ENCODE peak calls at places on chromosomes 4 and X, in ten cellular contexts. One of them, this sample, is unnamed.

GRCh38 chr4:141657550-141657949 is 21.2 kb downstream of the IL15 start:
- DNase-seq in upper lobe of left lung: no peak
- DNase-seq in GM12878: no peak
- DNase-seq in tibial nerve: no peak
- DNase-seq in HepG2: no peak
- DNase-seq in K562: no peak
- DNase-seq in SK-N-SH: no peak
- DNase-seq in stomach: no peak
- DNase-seq in sigmoid colon: no peak
- DNase-seq in transverse colon: no peak
- DNase-seq in this sample: no peak

GRCh38 chr4:113435893-113436292 is 325.6 kb downstream of the CAMK2D start:
- DNase-seq in HepG2: no peak
- DNase-seq in sigmoid colon: peak; percentile 85
- DNase-seq in K562: no peak
- DNase-seq in transverse colon: no peak
- DNase-seq in upper lobe of left lung: no peak
- DNase-seq in tibial nerve: peak; percentile 70
- DNase-seq in stomach: no peak
- DNase-seq in SK-N-SH: no peak
- DNase-seq in GM12878: no peak
- DNase-seq in this sample: no peak

GRCh38 chr4:40196724-40197281 is at the start of gene RHOH:
- DNase-seq in transverse colon: peak; percentile 76
- DNase-seq in K562: no peak
- DNase-seq in SK-N-SH: no peak
- DNase-seq in sigmoid colon: no peak
- DNase-seq in HepG2: no peak
- DNase-seq in tibial nerve: no peak
- DNase-seq in stomach: peak; percentile 42
- DNase-seq in GM12878: no peak
- DNase-seq in upper lobe of left lung: no peak
- DNase-seq in this sample: no peak

GRCh38 chr4:54400802-54401201 is 171.7 kb downstream of the PDGFRA start:
- DNase-seq in HepG2: no peak
- DNase-seq in K562: no peak
- DNase-seq in transverse colon: no peak
- DNase-seq in SK-N-SH: no peak
- DNase-seq in tibial nerve: no peak
- DNase-seq in sigmoid colon: no peak
- DNase-seq in GM12878: no peak
- DNase-seq in upper lobe of left lung: peak; percentile 30
- DNase-seq in stomach: no peak
- DNase-seq in this sample: no peak

GRCh38 chr4:1050486-1051213 is 39.2 kb downstream of the FGFRL1 start:
- DNase-seq in transverse colon: peak; percentile 9
- DNase-seq in K562: peak; percentile 20
- DNase-seq in HepG2: no peak
- DNase-seq in SK-N-SH: peak; percentile 44
- DNase-seq in stomach: peak; percentile 25
- DNase-seq in sigmoid colon: peak; percentile 61
- DNase-seq in tibial nerve: no peak
- DNase-seq in upper lobe of left lung: no peak
- DNase-seq in GM12878: no peak
- DNase-seq in this sample: peak; percentile 58

GRCh38 chrX:68443155-68443868 is 10.0 kb upstream of the OPHN1 start:
- DNase-seq in GM12878: peak; percentile 9
- DNase-seq in upper lobe of left lung: peak; percentile 26
- DNase-seq in sigmoid colon: no peak
- DNase-seq in transverse colon: no peak
- DNase-seq in HepG2: peak; percentile 6
- DNase-seq in stomach: no peak
- DNase-seq in SK-N-SH: no peak
- DNase-seq in tibial nerve: no peak
- DNase-seq in K562: no peak
- DNase-seq in this sample: no peak

GRCh38 chr4:20299515-20299914 is 47.8 kb downstream of the SLIT2 start:
- DNase-seq in sigmoid colon: no peak
- DNase-seq in GM12878: no peak
- DNase-seq in SK-N-SH: peak; percentile 32
- DNase-seq in HepG2: peak; percentile 7
- DNase-seq in K562: no peak
- DNase-seq in upper lobe of left lung: no peak
- DNase-seq in stomach: no peak
- DNase-seq in transverse colon: no peak
- DNase-seq in tibial nerve: no peak
- DNase-seq in this sample: no peak

GRCh38 chrX:21374163-21374993 is at the start of gene CNKSR2:
- DNase-seq in GM12878: no peak
- DNase-seq in stomach: peak; percentile 65
- DNase-seq in tibial nerve: peak; percentile 5
- DNase-seq in HepG2: no peak
- DNase-seq in SK-N-SH: peak; percentile 87
- DNase-seq in transverse colon: peak; percentile 47
- DNase-seq in sigmoid colon: peak; percentile 75
- DNase-seq in upper lobe of left lung: no peak
- DNase-seq in K562: no peak
- DNase-seq in this sample: no peak

GRCh38 chrX:13937370-13938052 is 92.2 kb downstream of the GEMIN8 start:
- DNase-seq in SK-N-SH: peak; percentile 44
- DNase-seq in K562: no peak
- DNase-seq in HepG2: no peak
- DNase-seq in sigmoid colon: no peak
- DNase-seq in stomach: no peak
- DNase-seq in transverse colon: no peak
- DNase-seq in GM12878: no peak
- DNase-seq in tibial nerve: no peak
- DNase-seq in upper lobe of left lung: no peak
- DNase-seq in this sample: no peak

GRCh38 chr4:121927948-121928347 is 23.9 kb downstream of the TRPC3 start:
- DNase-seq in sigmoid colon: no peak
- DNase-seq in SK-N-SH: no peak
- DNase-seq in upper lobe of left lung: no peak
- DNase-seq in HepG2: no peak
- DNase-seq in transverse colon: no peak
- DNase-seq in GM12878: no peak
- DNase-seq in tibial nerve: no peak
- DNase-seq in K562: no peak
- DNase-seq in stomach: no peak
- DNase-seq in this sample: no peak
- TF ChIP-seq EP300 in sigmoid colon: no peak
- TF ChIP-seq EP300 in SK-N-SH: no peak
- TF ChIP-seq EP300 in upper lobe of left lung: no peak
- TF ChIP-seq EP300 in HepG2: no peak
- TF ChIP-seq EP300 in transverse colon: no peak
- TF ChIP-seq EP300 in GM12878: no peak
- TF ChIP-seq EP300 in tibial nerve: no peak
- TF ChIP-seq EP300 in K562: no peak
- TF ChIP-seq EP300 in stomach: no peak
- TF ChIP-seq EP300 in this sample: no peak

GRCh38 chr4:155478336-155478825 is 101.6 kb upstream of the MAP9 start:
- DNase-seq in upper lobe of left lung: no peak
- DNase-seq in tibial nerve: no peak
- DNase-seq in stomach: no peak
- DNase-seq in GM12878: no peak
- DNase-seq in HepG2: no peak
- DNase-seq in transverse colon: no peak
- DNase-seq in SK-N-SH: no peak
- DNase-seq in K562: no peak
- DNase-seq in sigmoid colon: no peak
- DNase-seq in this sample: no peak
- H3K27me3 ChIP-seq in upper lobe of left lung: no peaks in the 10 kb centered on the region
- H3K27me3 ChIP-seq in tibial nerve: no peaks in the 10 kb centered on the region
- H3K27me3 ChIP-seq in stomach: no peaks in the 10 kb centered on the region
- H3K27me3 ChIP-seq in GM12878: no peaks in the 10 kb centered on the region
- H3K27me3 ChIP-seq in HepG2: no peaks in the 10 kb centered on the region
- H3K27me3 ChIP-seq in transverse colon: no peaks in the 10 kb centered on the region
- H3K27me3 ChIP-seq in SK-N-SH: no peaks in the 10 kb centered on the region
- H3K27me3 ChIP-seq in K562: no peaks in the 10 kb centered on the region
- H3K27me3 ChIP-seq in sigmoid colon: no peaks in the 10 kb centered on the region
- H3K27me3 ChIP-seq in this sample: no peaks in the 10 kb centered on the region

DNA sequence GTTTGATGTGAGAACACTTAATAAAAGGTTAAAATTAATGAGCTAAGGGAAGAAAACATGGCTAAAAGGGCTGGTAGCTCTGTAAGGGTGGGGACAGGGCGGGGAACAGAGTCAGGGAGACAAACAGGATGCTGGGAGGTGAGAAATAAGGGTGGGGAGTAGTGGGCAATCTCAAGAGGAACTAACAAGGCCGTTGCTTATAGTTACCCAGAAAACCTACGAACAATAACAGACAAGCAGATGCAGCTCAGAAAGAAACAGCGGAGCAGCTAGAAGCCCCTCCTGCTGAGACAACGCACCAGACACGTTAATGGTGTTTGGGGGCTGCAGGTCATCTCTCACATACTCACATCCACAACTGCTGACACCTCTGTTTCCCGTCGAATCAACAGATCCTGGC is 9.7 kb upstream of the KLF3 start:
- DNase-seq in upper lobe of left lung: no peak
- DNase-seq in GM12878: no peak
- DNase-seq in SK-N-SH: no peak
- DNase-seq in transverse colon: no peak
- DNase-seq in tibial nerve: no peak
- DNase-seq in HepG2: no peak
- DNase-seq in sigmoid colon: no peak
- DNase-seq in stomach: no peak
- DNase-seq in K562: no peak
- DNase-seq in this sample: no peak
- TF ChIP-seq EP300 in upper lobe of left lung: no peak
- TF ChIP-seq EP300 in GM12878: no peak
- TF ChIP-seq EP300 in SK-N-SH: no peak
- TF ChIP-seq EP300 in transverse colon: no peak
- TF ChIP-seq EP300 in tibial nerve: no peak
- TF ChIP-seq EP300 in HepG2: no peak
- TF ChIP-seq EP300 in sigmoid colon: no peak
- TF ChIP-seq EP300 in stomach: no peak
- TF ChIP-seq EP300 in K562: no peak
- TF ChIP-seq EP300 in this sample: no peak

DNA sequence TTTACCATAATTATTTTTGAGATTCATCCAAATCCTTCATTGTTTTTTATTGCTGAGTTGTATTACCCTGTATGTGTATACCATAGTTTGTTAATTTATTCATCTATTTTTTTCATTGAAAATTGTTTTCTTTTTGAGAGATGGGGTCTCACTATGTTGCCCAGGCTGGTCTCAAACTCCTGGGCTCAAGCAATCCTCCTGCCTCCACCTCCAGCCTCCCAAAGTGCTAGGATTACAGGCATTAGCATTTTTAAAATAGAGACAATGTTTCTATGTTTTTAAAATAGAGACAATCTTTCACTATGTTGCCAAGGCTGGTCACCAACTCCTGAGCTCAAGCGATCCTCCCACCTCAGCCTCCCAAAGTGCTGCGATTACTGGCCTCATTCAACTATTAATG is 1.6 kb upstream of the MAGIX start:
- DNase-seq in SK-N-SH: no peak
- DNase-seq in sigmoid colon: no peak
- DNase-seq in transverse colon: no peak
- DNase-seq in stomach: no peak
- DNase-seq in upper lobe of left lung: no peak
- DNase-seq in tibial nerve: no peak
- DNase-seq in HepG2: no peak
- DNase-seq in K562: no peak
- DNase-seq in GM12878: no peak
- DNase-seq in this sample: no peak
- H3K27me3 ChIP-seq in SK-N-SH: peaks cover 8% of the 10 kb centered on the region
- H3K27me3 ChIP-seq in sigmoid colon: no peaks in the 10 kb centered on the region
- H3K27me3 ChIP-seq in transverse colon: no peaks in the 10 kb centered on the region
- H3K27me3 ChIP-seq in stomach: no peaks in the 10 kb centered on the region
- H3K27me3 ChIP-seq in upper lobe of left lung: no peaks in the 10 kb centered on the region
- H3K27me3 ChIP-seq in tibial nerve: no peaks in the 10 kb centered on the region
- H3K27me3 ChIP-seq in HepG2: no peaks in the 10 kb centered on the region
- H3K27me3 ChIP-seq in K562: no peaks in the 10 kb centered on the region
- H3K27me3 ChIP-seq in GM12878: no peaks in the 10 kb centered on the region
- H3K27me3 ChIP-seq in this sample: no peaks in the 10 kb centered on the region

DNA sequence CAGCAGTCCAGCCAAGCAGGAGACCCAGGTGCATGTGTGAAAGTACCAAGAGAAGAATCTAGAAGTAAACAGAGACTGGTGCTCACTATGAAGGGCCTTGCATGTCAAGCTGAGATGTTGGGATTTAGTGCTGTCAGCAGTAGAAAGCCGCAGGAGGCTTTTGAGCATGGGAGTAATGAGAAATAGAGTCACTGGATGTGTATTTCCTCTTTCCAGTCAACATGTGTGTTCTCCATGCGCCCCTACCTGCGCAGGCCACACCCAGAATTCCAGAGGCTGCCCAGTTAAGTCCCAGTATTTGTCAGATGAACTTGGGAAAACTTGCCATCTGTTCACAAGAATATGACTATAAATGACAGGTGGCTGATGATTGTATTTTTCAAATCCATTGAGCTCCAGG is 4.5 kb upstream of the MAMLD1 start:
- DNase-seq in stomach: no peak
- DNase-seq in tibial nerve: no peak
- DNase-seq in upper lobe of left lung: no peak
- DNase-seq in transverse colon: no peak
- DNase-seq in GM12878: no peak
- DNase-seq in HepG2: no peak
- DNase-seq in sigmoid colon: no peak
- DNase-seq in SK-N-SH: no peak
- DNase-seq in K562: no peak
- DNase-seq in this sample: no peak
- TF ChIP-seq EP300 in stomach: no peak
- TF ChIP-seq EP300 in tibial nerve: no peak
- TF ChIP-seq EP300 in upper lobe of left lung: no peak
- TF ChIP-seq EP300 in transverse colon: no peak
- TF ChIP-seq EP300 in GM12878: no peak
- TF ChIP-seq EP300 in HepG2: no peak
- TF ChIP-seq EP300 in sigmoid colon: no peak
- TF ChIP-seq EP300 in SK-N-SH: no peak
- TF ChIP-seq EP300 in K562: no peak
- TF ChIP-seq EP300 in this sample: no peak

DNA sequence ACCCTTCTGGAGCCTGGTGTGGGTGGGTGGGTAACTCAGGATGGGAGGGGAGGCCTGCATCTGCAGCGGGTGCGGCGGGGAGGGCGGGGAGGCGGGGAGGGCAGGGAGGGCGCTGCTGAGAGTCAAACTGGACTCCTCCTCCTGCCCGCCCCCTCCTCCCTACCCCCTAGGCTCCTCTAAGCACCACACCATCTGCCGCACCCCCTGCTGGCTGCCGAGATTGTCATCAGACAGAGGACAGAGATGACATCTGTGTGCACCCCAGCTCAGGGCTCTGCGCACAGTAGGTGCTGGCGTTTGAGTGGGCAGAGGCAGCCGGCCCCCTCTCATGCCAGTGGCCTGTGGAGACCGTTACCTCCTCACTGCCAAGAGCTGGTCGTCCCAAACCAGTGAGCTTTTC is 10.6 kb upstream of the HMX1 start:
- DNase-seq in HepG2: no peak
- DNase-seq in SK-N-SH: peak; percentile 64
- DNase-seq in K562: no peak
- DNase-seq in tibial nerve: no peak
- DNase-seq in upper lobe of left lung: no peak
- DNase-seq in stomach: no peak
- DNase-seq in GM12878: no peak
- DNase-seq in transverse colon: no peak
- DNase-seq in sigmoid colon: no peak
- DNase-seq in this sample: no peak
- H3K27me3 ChIP-seq in HepG2: peaks cover 6% of the 10 kb centered on the region
- H3K27me3 ChIP-seq in SK-N-SH: no peaks in the 10 kb centered on the region
- H3K27me3 ChIP-seq in K562: peaks cover 17% of the 10 kb centered on the region
- H3K27me3 ChIP-seq in tibial nerve: no peaks in the 10 kb centered on the region
- H3K27me3 ChIP-seq in upper lobe of left lung: no peaks in the 10 kb centered on the region
- H3K27me3 ChIP-seq in stomach: peaks cover 41% of the 10 kb centered on the region
- H3K27me3 ChIP-seq in GM12878: no peaks in the 10 kb centered on the region
- H3K27me3 ChIP-seq in transverse colon: peaks cover 52% of the 10 kb centered on the region
- H3K27me3 ChIP-seq in sigmoid colon: peaks cover 9% of the 10 kb centered on the region
- H3K27me3 ChIP-seq in this sample: peaks cover 62% of the 10 kb centered on the region

GRCh38 chrX:115226929-115227328 is 7.0 kb downstream of the LRCH2 start:
- DNase-seq in HepG2: peak; percentile 33
- DNase-seq in upper lobe of left lung: no peak
- DNase-seq in SK-N-SH: peak; percentile 15
- DNase-seq in GM12878: no peak
- DNase-seq in transverse colon: no peak
- DNase-seq in sigmoid colon: no peak
- DNase-seq in stomach: no peak
- DNase-seq in tibial nerve: no peak
- DNase-seq in K562: no peak
- DNase-seq in this sample: no peak
- TF ChIP-seq EP300 in HepG2: no peak
- TF ChIP-seq EP300 in upper lobe of left lung: no peak
- TF ChIP-seq EP300 in SK-N-SH: no peak
- TF ChIP-seq EP300 in GM12878: no peak
- TF ChIP-seq EP300 in transverse colon: no peak
- TF ChIP-seq EP300 in sigmoid colon: no peak
- TF ChIP-seq EP300 in stomach: no peak
- TF ChIP-seq EP300 in tibial nerve: no peak
- TF ChIP-seq EP300 in K562: no peak
- TF ChIP-seq EP300 in this sample: no peak

This sample was measured in suprapubic skin.